ENCODE peak calls at places on chromosomes 13 and 19, in seven cellular contexts. J, P, Z, X, V, T and H are unnamed samples.

GRCh38 chr13:26920614-26921355 is 160.2 kb upstream of the GPR12 start:
- DNase-seq in J (no peak), P (no peak), Z (no peak), X (no peak), V (no peak), T (no peak), H (no peak)

GRCh38 chr13:78420814-78421213 is 182.5 kb downstream of the POU4F1 start:
- DNase-seq in J (no peak), P (no peak), Z (no peak), X (no peak), V (no peak), T (no peak), H (no peak)

GRCh38 chr19:1767464-1767933 is 14.2 kb downstream of the ONECUT3 start:
- DNase-seq in J (no peak), P (peak), Z (no peak), X (peak), V (peak), T (no peak), H (peak)

GRCh38 chr13:26699197-26699490 is 61.4 kb downstream of the GPR12 start:
- DNase-seq in J (no peak), P (no peak), Z (no peak), X (no peak), V (no peak), T (no peak), H (no peak)

GRCh38 chr19:887072-887471 is 5.9 kb downstream of the MED16 start:
- DNase-seq in J (peak), P (no peak), Z (no peak), X (no peak), V (no peak), T (no peak), H (no peak)

GRCh38 chr19:33868821-33869412 is 72.2 kb downstream of the KCTD15 start:
- DNase-seq in J (no peak), P (no peak), Z (peak), X (no peak), V (peak), T (peak), H (peak)

GRCh38 chr19:10503002-10503789 is at the start of gene KEAP1:
- DNase-seq in J (no peak), P (peak), Z (no peak), X (no peak), V (peak), T (peak), H (peak)

GRCh38 chr19:2171349-2172145 is 7.8 kb downstream of the DOT1L start:
- DNase-seq in J (no peak), P (no peak), Z (no peak), X (peak), V (no peak), T (no peak), H (no peak)

GRCh38 chr13:32309312-32309711 is 5.9 kb downstream of the ZAR1L start:
- DNase-seq in J (no peak), P (no peak), Z (no peak), X (no peak), V (no peak), T (no peak), H (no peak)

GRCh38 chr19:45442927-45443461 is 19.3 kb upstream of the ERCC1 start:
- DNase-seq in J (no peak), P (no peak), Z (peak), X (peak), V (peak), T (peak), H (peak)

GRCh38 chr19:17755977-17756670 is 4.8 kb downstream of the FCHO1 start:
- DNase-seq in J (no peak), P (peak), Z (peak), X (no peak), V (peak), T (no peak), H (peak)

GRCh38 chr19:40718774-40719391 is 2.0 kb downstream of the ITPKC start:
- DNase-seq in J (no peak), P (peak), Z (no peak), X (no peak), V (peak), T (peak), H (peak)

GRCh38 chr19:18588611-18589379 is at the start of gene REX1BD:
- DNase-seq in J (no peak), P (peak), Z (peak), X (peak), V (peak), T (peak), H (peak)

GRCh38 chr13:44272692-44273091 is 100.9 kb upstream of the SERP2 start:
- DNase-seq in J (no peak), P (no peak), Z (no peak), X (no peak), V (no peak), T (no peak), H (no peak)

GRCh38 chr13:53052675-53053074 is 24.1 kb downstream of the OLFM4 start:
- DNase-seq in J (no peak), P (no peak), Z (no peak), X (no peak), V (no peak), T (no peak), H (no peak)

GRCh38 chr19:42396248-42396541 is 6.1 kb upstream of the CNFN start:
- DNase-seq in J (peak), P (peak), Z (no peak), X (no peak), V (no peak), T (no peak), H (peak)

GRCh38 chr13:112249644-112250610 is 126.2 kb upstream of the SPACA7 start:
- DNase-seq in J (no peak), P (no peak), Z (no peak), X (no peak), V (no peak), T (peak), H (no peak)

GRCh38 chr13:45368571-45368970 is 27.6 kb upstream of the TPT1 start:
- DNase-seq in J (no peak), P (no peak), Z (no peak), X (no peak), V (no peak), T (no peak), H (no peak)

GRCh38 chr13:91797567-91797966 is 399.1 kb downstream of the GPC5 start:
- DNase-seq in J (no peak), P (no peak), Z (no peak), X (no peak), V (no peak), T (no peak), H (no peak)

GRCh38 chr19:3518669-3519068 is 12.6 kb downstream of the FZR1 start:
- DNase-seq in J (no peak), P (no peak), Z (no peak), X (no peak), V (no peak), T (no peak), H (no peak)

GRCh38 chr13:95256086-95256485 is 45.2 kb downstream of the ABCC4 start:
- DNase-seq in J (no peak), P (no peak), Z (no peak), X (no peak), V (no peak), T (no peak), H (no peak)

GRCh38 chr19:11364935-11365334 is 9.5 kb upstream of the SWSAP1 start:
- DNase-seq in J (no peak), P (no peak), Z (no peak), X (no peak), V (no peak), T (no peak), H (no peak)

GRCh38 chr13:75402787-75403186 is 79.2 kb downstream of the TBC1D4 start:
- DNase-seq in J (no peak), P (no peak), Z (peak), X (no peak), V (no peak), T (no peak), H (no peak)

GRCh38 chr13:43303040-43303729 is 279.8 kb downstream of the DNAJC15 start:
- DNase-seq in J (peak), P (peak), Z (peak), X (no peak), V (peak), T (peak), H (peak)